ENCODE peak calls at places on chromosomes 3 and 15, in eight cellular contexts. Y is lower lobe of right lung, I is stomach, G is left ventricle myocardium inferior, S is IMR-90, J is astrocyte, P is endothelial cell of umbilical vein, T is neural progenitor cell. B is an unnamed sample. For H3K36me3 and H3K9me3, the result is how much of the 10 kb centered on the place peaks cover.

GRCh38 chr3:193053031-193053430 is 135.4 kb upstream of the MB21D2 start:
- DNase-seq in Y (no peak), I (no peak), S (no peak), T (no peak), J (no peak), P (no peak), G (no peak), B (no peak)

GRCh38 chr3:177724020-177724638 is 526.8 kb upstream of the TBL1XR1 start:
- DNase-seq in S (no peak), T (no peak), Y (peak), I (peak), G (peak), P (peak), J (no peak), B (no peak)

GRCh38 chr3:55189359-55189801 is 261.5 kb upstream of the LRTM1 start:
- DNase-seq in I (no peak), G (no peak), J (peak), T (no peak), P (no peak), Y (no peak), S (peak), B (no peak)

GRCh38 chr15:100703032-100703578 is 100.7 kb downstream of the ASB7 start:
- DNase-seq in Y (no peak), S (peak), G (no peak), P (peak), J (peak), T (no peak), I (no peak), B (no peak)

GRCh38 chr15:76330281-76330680 is 6.3 kb upstream of the ISL2 start:
- DNase-seq in T (peak), S (peak), J (no peak), Y (no peak), G (no peak), P (peak), I (peak), B (no peak)

GRCh38 chr3:3005345-3005744 is 104.8 kb downstream of the IL5RA start:
- DNase-seq in T (no peak), P (no peak), I (no peak), J (no peak), Y (no peak), S (no peak), G (no peak), B (no peak)

GRCh38 chr15:63231206-63231605 is 41.8 kb downstream of the RAB8B start:
- DNase-seq in S (no peak), Y (no peak), I (no peak), J (no peak), T (no peak), P (no peak), G (no peak), B (no peak)

GRCh38 chr3:195699860-195700259 is 20.9 kb upstream of the MUC20 start:
- DNase-seq in S (no peak), Y (no peak), I (no peak), T (no peak), G (no peak), J (no peak), P (no peak), B (no peak)

GRCh38 chr3:134197681-134198261 is 52.9 kb downstream of the RYK start:
- DNase-seq in J (peak), S (peak), P (peak), T (peak), I (no peak), Y (no peak), G (no peak), B (no peak)

GRCh38 chr15:80090879-80091503 is 31.5 kb downstream of the ZFAND6 start:
- DNase-seq in S (no peak), P (no peak), Y (no peak), J (no peak), I (no peak), G (no peak), T (no peak), B (no peak)

GRCh38 chr15:80081390-80081789 is 21.9 kb downstream of the ZFAND6 start:
- DNase-seq in J (no peak), T (no peak), Y (no peak), P (no peak), G (no peak), S (no peak), I (no peak), B (no peak)

GRCh38 chr15:80090041-80090440 is 30.6 kb downstream of the ZFAND6 start:
- DNase-seq in T (no peak), S (no peak), Y (no peak), I (no peak), J (peak), G (no peak), P (no peak), B (no peak)

GRCh38 chr15:80087104-80087503 is 27.6 kb downstream of the ZFAND6 start:
- DNase-seq in Y (no peak), G (no peak), P (no peak), J (no peak), I (no peak), S (no peak), T (no peak), B (no peak)
- TF ChIP-seq CTCF in Y (no peak), G (peak), P (no peak), J (peak), I (no peak), S (peak), T (peak), B (no peak)

DNA sequence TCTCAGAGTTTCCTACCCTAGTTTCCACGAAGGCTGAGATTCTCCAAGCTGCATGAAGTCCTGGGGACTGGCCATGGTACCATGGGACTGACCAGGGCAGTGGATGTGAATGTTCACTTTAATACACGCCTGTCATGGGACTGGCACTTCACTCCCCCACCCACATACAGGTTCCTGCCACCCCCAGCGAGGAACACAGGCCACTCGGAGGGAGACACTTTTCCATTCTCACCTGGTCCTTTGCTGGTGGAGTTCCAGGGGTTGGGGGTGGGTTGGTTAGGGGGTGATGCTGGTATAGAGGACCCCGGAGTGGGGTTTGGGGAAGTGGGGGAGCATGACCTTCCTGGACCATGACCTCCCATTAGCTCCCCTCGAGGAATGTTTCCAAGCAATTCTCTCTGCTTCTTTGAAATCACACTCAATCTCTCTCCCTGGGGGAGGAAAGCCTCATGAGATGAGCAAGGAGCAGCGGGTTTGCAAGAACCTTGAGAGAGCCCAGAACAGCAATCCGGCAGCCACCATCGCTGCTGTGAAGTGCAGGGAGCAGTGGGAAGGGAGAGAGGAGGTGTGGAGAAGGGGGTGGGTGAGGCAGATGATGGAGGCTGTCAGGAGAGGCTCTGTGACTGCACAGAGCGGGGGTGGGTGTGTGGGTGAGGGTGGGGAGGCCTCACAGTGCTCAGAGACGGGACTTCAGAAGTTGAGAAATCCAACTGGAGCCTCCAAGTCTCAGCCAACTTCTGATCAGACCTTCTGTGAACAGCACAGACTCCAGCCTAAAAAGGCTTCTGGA is 69.7 kb downstream of the ADCY5 start:
- DNase-seq in G (no peak), S (no peak), P (no peak), Y (no peak), I (no peak), T (no peak), J (no peak), B (no peak)
- H3K36me3 ChIP-seq in G (under half), S (under half), P (under half), Y (under half), I (under half), T (under half), J (under half), B (under half)

GRCh38 chr15:69154026-69154425 is 6.4 kb upstream of the GLCE start:
- DNase-seq in S (peak), Y (no peak), I (no peak), P (peak), T (no peak), J (no peak), G (no peak), B (no peak)
- H3K9me3 ChIP-seq in S (under half), Y (under half), I (under half), P (under half), T (under half), J (under half), G (under half), B (under half)

GRCh38 chr3:165343185-165343584 is 147.0 kb upstream of the SLITRK3 start:
- DNase-seq in G (no peak), I (no peak), T (no peak), S (no peak), Y (no peak), P (no peak), J (no peak), B (no peak)

GRCh38 chr3:165346503-165346902 is 150.3 kb upstream of the SLITRK3 start:
- DNase-seq in P (no peak), Y (no peak), S (no peak), G (no peak), I (no peak), T (peak), J (no peak), B (no peak)
- TF ChIP-seq CTCF in P (no peak), Y (no peak), S (no peak), G (no peak), I (no peak), T (peak), J (no peak), B (no peak)

GRCh38 chr3:47666118-47666517 is 87.5 kb upstream of the CSPG5 start:
- DNase-seq in G (no peak), I (no peak), S (no peak), J (no peak), P (no peak), Y (no peak), T (no peak), B (no peak)
- H3K36me3 ChIP-seq in G (under half), I (under half), S (under half), J (under half), P (under half), Y (under half), T (under half), B (under half)

DNA sequence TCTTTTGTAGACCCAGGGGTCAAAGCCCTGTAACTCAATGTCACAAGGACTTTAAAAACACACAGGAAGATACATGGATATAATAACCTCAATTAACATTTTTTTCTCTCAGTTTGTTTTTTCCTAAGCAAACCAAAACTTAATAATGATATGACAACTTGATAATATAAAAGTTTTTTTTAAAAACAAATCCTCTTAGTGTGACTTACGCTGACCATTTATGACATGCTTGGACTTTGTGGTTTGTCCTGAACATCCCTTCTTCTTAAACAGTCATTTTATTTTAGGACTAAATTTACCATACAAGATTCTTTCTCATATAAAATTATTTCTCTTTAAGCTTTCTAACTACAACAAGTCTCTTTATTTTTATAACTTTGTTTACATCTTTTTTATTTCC is 25.4 kb upstream of the FAM3D start:
- DNase-seq in S (peak), T (peak), Y (no peak), G (no peak), J (peak), P (no peak), I (no peak), B (no peak)
- H3K9me3 ChIP-seq in S (under half), T (under half), Y (under half), G (under half), J (under half), P (under half), I (under half), B (under half)

DNA sequence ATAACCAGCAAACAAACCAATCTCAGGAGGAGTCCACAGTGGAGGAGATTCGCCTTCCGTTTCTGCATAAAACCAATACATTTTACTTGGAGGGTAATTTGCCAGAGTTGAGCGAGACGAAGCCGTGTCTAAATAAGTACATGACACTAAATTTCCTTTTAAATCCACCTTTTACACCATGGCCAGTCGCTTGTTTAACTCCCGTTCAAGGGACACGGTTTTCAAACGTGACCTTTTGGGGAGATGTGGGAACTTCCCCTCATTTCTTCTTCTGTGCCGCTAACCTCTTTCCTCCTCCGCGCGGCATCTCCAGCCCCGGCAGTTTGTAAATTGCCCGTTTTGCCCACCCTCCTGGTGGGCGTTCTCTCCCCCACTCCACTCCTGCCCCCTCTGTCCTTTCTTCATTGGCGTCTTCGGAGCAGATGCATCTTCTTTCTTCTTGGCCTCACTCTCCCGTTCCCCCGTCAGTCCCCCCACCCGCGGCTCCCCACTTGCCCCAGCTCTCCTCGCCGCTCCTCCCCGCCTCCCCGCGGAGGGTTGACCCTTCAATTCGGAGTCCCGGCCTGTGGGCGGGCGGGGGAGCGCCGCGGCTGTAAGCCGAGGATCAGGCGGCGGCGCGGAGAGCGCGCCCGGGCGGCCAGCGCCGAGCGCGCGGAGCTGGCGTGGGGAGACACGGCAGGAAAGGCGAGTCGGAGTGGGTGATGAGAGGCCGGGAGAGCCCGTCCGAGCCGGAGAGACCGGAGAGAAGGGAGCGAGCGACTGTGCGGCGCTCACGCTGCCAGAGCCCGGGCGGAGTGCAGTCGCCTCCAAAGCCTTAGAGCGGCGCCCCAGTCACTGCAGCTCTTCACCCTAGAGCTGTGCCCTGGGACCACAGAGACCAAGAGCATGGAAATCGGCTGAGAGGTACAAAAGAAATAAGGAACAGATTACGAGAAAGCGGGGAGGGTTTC is at the start of gene NLGN1:
- DNase-seq in P (peak), T (peak), I (peak), Y (peak), S (peak), J (peak), G (peak), B (peak)
- TF ChIP-seq CTCF in P (peak), T (peak), I (no peak), Y (peak), S (peak), J (no peak), G (peak), B (no peak)